ENCODE peak calls at places on chromosome 18, in seven cellular contexts. One of them, this sample, is unnamed. For H3K4me1 and H3K36me3, the result is how much of the 10 kb centered on the place peaks cover.

GRCh38 chr18:9017170-9017899 is 85.2 kb upstream of the NDUFV2 start:
- DNase-seq in tibial artery: peak
- DNase-seq in lung: peak
- DNase-seq in cardiac muscle cell: peak
- DNase-seq in A673: peak
- DNase-seq in CD8-positive, alpha-beta memory T cell: peak
- DNase-seq in fibroblast of lung: peak
- DNase-seq in this sample: peak

GRCh38 chr18:39198376-39198775 is 1632.8 kb upstream of the CELF4 start:
- DNase-seq in fibroblast of lung: peak
- DNase-seq in cardiac muscle cell: no peak
- DNase-seq in CD8-positive, alpha-beta memory T cell: no peak
- DNase-seq in lung: no peak
- DNase-seq in A673: no peak
- DNase-seq in tibial artery: no peak
- DNase-seq in this sample: no peak

GRCh38 chr18:57619881-57620280 is 1.8 kb downstream of the NARS1 start:
- DNase-seq in tibial artery: no peak
- DNase-seq in cardiac muscle cell: no peak
- DNase-seq in lung: no peak
- DNase-seq in fibroblast of lung: peak
- DNase-seq in A673: no peak
- DNase-seq in CD8-positive, alpha-beta memory T cell: no peak
- DNase-seq in this sample: no peak

GRCh38 chr18:37668971-37669747 is 103.6 kb upstream of the CELF4 start:
- DNase-seq in cardiac muscle cell: peak
- DNase-seq in lung: peak
- DNase-seq in A673: no peak
- DNase-seq in fibroblast of lung: no peak
- DNase-seq in tibial artery: no peak
- DNase-seq in CD8-positive, alpha-beta memory T cell: no peak
- DNase-seq in this sample: no peak

GRCh38 chr18:50268022-50268747 is 1.9 kb upstream of the CFAP53 start:
- DNase-seq in lung: peak
- DNase-seq in fibroblast of lung: peak
- DNase-seq in tibial artery: peak
- DNase-seq in cardiac muscle cell: peak
- DNase-seq in CD8-positive, alpha-beta memory T cell: peak
- DNase-seq in A673: peak
- DNase-seq in this sample: peak

GRCh38 chr18:12516049-12516677 is 108.4 kb downstream of the PRELID3A start:
- DNase-seq in fibroblast of lung: no peak
- DNase-seq in lung: no peak
- DNase-seq in CD8-positive, alpha-beta memory T cell: no peak
- DNase-seq in A673: no peak
- DNase-seq in tibial artery: no peak
- DNase-seq in cardiac muscle cell: peak
- DNase-seq in this sample: no peak

GRCh38 chr18:75727479-75727878 is 300.0 kb upstream of the SMIM21 start:
- DNase-seq in fibroblast of lung: peak
- DNase-seq in tibial artery: no peak
- DNase-seq in CD8-positive, alpha-beta memory T cell: no peak
- DNase-seq in A673: peak
- DNase-seq in cardiac muscle cell: peak
- DNase-seq in lung: no peak
- DNase-seq in this sample: no peak

GRCh38 chr18:8696749-8697211 is 8.6 kb upstream of the MTCL1 start:
- DNase-seq in fibroblast of lung: peak
- DNase-seq in A673: peak
- DNase-seq in cardiac muscle cell: peak
- DNase-seq in CD8-positive, alpha-beta memory T cell: peak
- DNase-seq in tibial artery: peak
- DNase-seq in lung: peak
- DNase-seq in this sample: peak

GRCh38 chr18:57627488-57627887 is 5.9 kb upstream of the NARS1 start:
- DNase-seq in CD8-positive, alpha-beta memory T cell: no peak
- DNase-seq in A673: peak
- DNase-seq in fibroblast of lung: peak
- DNase-seq in tibial artery: no peak
- DNase-seq in cardiac muscle cell: peak
- DNase-seq in lung: no peak
- DNase-seq in this sample: no peak

GRCh38 chr18:66334534-66334933 is 269.4 kb downstream of the CDH19 start:
- DNase-seq in tibial artery: no peak
- DNase-seq in CD8-positive, alpha-beta memory T cell: no peak
- DNase-seq in cardiac muscle cell: no peak
- DNase-seq in fibroblast of lung: no peak
- DNase-seq in A673: no peak
- DNase-seq in lung: no peak
- DNase-seq in this sample: no peak

GRCh38 chr18:72898870-72899840 is 31.4 kb upstream of the NETO1 start:
- DNase-seq in fibroblast of lung: no peak
- DNase-seq in tibial artery: no peak
- DNase-seq in CD8-positive, alpha-beta memory T cell: no peak
- DNase-seq in cardiac muscle cell: no peak
- DNase-seq in lung: no peak
- DNase-seq in A673: no peak
- DNase-seq in this sample: no peak

GRCh38 chr18:36532394-36532793 is 234.9 kb downstream of the FHOD3 start:
- DNase-seq in A673: no peak
- DNase-seq in lung: no peak
- DNase-seq in CD8-positive, alpha-beta memory T cell: no peak
- DNase-seq in fibroblast of lung: peak
- DNase-seq in tibial artery: no peak
- DNase-seq in cardiac muscle cell: peak
- DNase-seq in this sample: no peak
- H3K4me1 ChIP-seq in A673: under half
- H3K4me1 ChIP-seq in lung: under half
- H3K4me1 ChIP-seq in CD8-positive, alpha-beta memory T cell: under half
- H3K4me1 ChIP-seq in fibroblast of lung: under half
- H3K4me1 ChIP-seq in tibial artery: under half
- H3K4me1 ChIP-seq in cardiac muscle cell: under half
- H3K4me1 ChIP-seq in this sample: under half

GRCh38 chr18:23838233-23838632 is 149.0 kb downstream of the LAMA3 start:
- DNase-seq in tibial artery: no peak
- DNase-seq in lung: no peak
- DNase-seq in CD8-positive, alpha-beta memory T cell: no peak
- DNase-seq in A673: no peak
- DNase-seq in fibroblast of lung: no peak
- DNase-seq in cardiac muscle cell: peak
- DNase-seq in this sample: no peak

GRCh38 chr18:23833714-23834113 is 144.5 kb downstream of the LAMA3 start:
- DNase-seq in tibial artery: no peak
- DNase-seq in cardiac muscle cell: no peak
- DNase-seq in CD8-positive, alpha-beta memory T cell: no peak
- DNase-seq in lung: no peak
- DNase-seq in fibroblast of lung: no peak
- DNase-seq in A673: no peak
- DNase-seq in this sample: no peak

GRCh38 chr18:23837591-23837990 is 148.3 kb downstream of the LAMA3 start:
- DNase-seq in tibial artery: peak
- DNase-seq in CD8-positive, alpha-beta memory T cell: no peak
- DNase-seq in fibroblast of lung: peak
- DNase-seq in lung: no peak
- DNase-seq in cardiac muscle cell: peak
- DNase-seq in A673: peak
- DNase-seq in this sample: no peak

GRCh38 chr18:23835076-23835475 is 145.8 kb downstream of the LAMA3 start:
- DNase-seq in lung: no peak
- DNase-seq in CD8-positive, alpha-beta memory T cell: no peak
- DNase-seq in cardiac muscle cell: peak
- DNase-seq in tibial artery: no peak
- DNase-seq in A673: no peak
- DNase-seq in fibroblast of lung: no peak
- DNase-seq in this sample: no peak

GRCh38 chr18:23835506-23835905 is 146.3 kb downstream of the LAMA3 start:
- DNase-seq in A673: no peak
- DNase-seq in fibroblast of lung: no peak
- DNase-seq in cardiac muscle cell: peak
- DNase-seq in tibial artery: no peak
- DNase-seq in lung: no peak
- DNase-seq in CD8-positive, alpha-beta memory T cell: no peak
- DNase-seq in this sample: no peak
- H3K36me3 ChIP-seq in A673: under half
- H3K36me3 ChIP-seq in fibroblast of lung: under half
- H3K36me3 ChIP-seq in cardiac muscle cell: under half
- H3K36me3 ChIP-seq in tibial artery: under half
- H3K36me3 ChIP-seq in lung: under half
- H3K36me3 ChIP-seq in CD8-positive, alpha-beta memory T cell: under half
- H3K36me3 ChIP-seq in this sample: under half

GRCh38 chr18:79569720-79570119 is 109.9 kb upstream of the CTDP1 start:
- DNase-seq in fibroblast of lung: no peak
- DNase-seq in A673: no peak
- DNase-seq in tibial artery: no peak
- DNase-seq in cardiac muscle cell: no peak
- DNase-seq in CD8-positive, alpha-beta memory T cell: no peak
- DNase-seq in lung: no peak
- DNase-seq in this sample: no peak
- H3K4me3 ChIP-seq in fibroblast of lung: no peak
- H3K4me3 ChIP-seq in A673: no peak
- H3K4me3 ChIP-seq in tibial artery: no peak
- H3K4me3 ChIP-seq in cardiac muscle cell: no peak
- H3K4me3 ChIP-seq in CD8-positive, alpha-beta memory T cell: no peak
- H3K4me3 ChIP-seq in lung: no peak
- H3K4me3 ChIP-seq in this sample: no peak

GRCh38 chr18:55407774-55408535 is 180.0 kb downstream of the TCF4 start:
- DNase-seq in lung: no peak
- DNase-seq in fibroblast of lung: no peak
- DNase-seq in tibial artery: no peak
- DNase-seq in CD8-positive, alpha-beta memory T cell: no peak
- DNase-seq in cardiac muscle cell: no peak
- DNase-seq in A673: no peak
- DNase-seq in this sample: no peak
- H3K4me1 ChIP-seq in lung: under half
- H3K4me1 ChIP-seq in fibroblast of lung: under half
- H3K4me1 ChIP-seq in tibial artery: under half
- H3K4me1 ChIP-seq in CD8-positive, alpha-beta memory T cell: under half
- H3K4me1 ChIP-seq in cardiac muscle cell: under half
- H3K4me1 ChIP-seq in A673: half or more
- H3K4me1 ChIP-seq in this sample: under half

DNA sequence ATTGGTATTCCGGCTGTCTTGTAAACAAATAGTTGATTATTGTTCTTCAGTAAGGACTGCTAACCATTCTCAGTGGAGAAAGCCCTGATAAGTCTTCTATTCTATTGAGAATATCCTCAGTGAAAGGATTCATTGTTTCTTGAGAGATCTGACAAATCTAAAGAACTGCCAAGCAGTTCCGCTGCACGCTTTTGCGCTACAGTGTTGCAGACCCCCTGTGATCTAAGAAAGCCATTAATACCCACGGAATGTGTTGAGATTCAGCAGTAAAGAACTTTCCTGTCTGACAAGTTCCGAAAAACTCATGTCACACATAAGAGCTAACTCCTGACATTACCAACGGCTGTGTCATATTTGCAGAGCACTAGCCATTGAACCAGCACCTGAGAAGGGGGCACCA is 63.8 kb downstream of the ZNF236 start:
- DNase-seq in lung: no peak
- DNase-seq in CD8-positive, alpha-beta memory T cell: no peak
- DNase-seq in A673: no peak
- DNase-seq in cardiac muscle cell: no peak
- DNase-seq in tibial artery: no peak
- DNase-seq in fibroblast of lung: no peak
- DNase-seq in this sample: no peak
- H3K36me3 ChIP-seq in lung: under half
- H3K36me3 ChIP-seq in CD8-positive, alpha-beta memory T cell: under half
- H3K36me3 ChIP-seq in A673: under half
- H3K36me3 ChIP-seq in cardiac muscle cell: under half
- H3K36me3 ChIP-seq in tibial artery: half or more
- H3K36me3 ChIP-seq in fibroblast of lung: under half
- H3K36me3 ChIP-seq in this sample: under half

DNA sequence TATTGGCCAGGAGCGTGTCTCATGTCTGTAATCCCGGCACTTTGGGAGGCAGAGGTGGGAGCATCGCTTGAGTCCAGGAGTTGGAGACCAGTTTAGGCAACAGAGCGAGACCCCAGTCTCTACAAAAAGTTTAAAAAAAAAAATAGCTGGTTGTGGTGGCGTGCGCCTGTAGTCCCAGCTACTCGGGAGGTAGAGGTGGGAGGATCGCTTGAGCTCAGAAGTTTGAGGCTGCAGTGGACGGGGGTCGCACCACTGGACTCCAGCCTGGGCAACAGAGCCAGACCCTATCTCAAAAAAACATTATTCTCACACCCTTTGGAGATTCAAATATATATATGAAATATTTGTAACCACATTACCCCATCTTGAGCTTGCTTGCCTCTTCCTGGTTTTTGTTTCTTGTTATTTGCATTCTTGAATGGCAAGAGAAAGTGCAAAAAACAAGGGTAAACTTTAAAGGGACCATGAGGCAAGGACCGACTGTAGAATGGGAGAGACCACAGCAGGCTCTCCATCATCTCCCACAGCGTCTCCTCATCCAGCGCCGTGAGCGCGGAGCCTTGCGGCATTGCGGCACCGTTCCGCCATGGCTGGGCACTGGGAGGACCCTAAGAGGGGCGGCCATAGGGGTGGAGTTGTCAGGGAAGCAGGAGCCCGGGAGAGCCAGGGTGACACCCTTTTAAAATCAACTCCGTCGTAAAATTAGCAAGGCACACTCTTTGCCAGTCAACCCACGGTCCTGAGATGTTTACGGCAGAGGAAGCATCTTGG is 1.4 kb downstream of the ELP2 start:
- DNase-seq in cardiac muscle cell: no peak
- DNase-seq in CD8-positive, alpha-beta memory T cell: peak
- DNase-seq in A673: no peak
- DNase-seq in lung: no peak
- DNase-seq in fibroblast of lung: no peak
- DNase-seq in tibial artery: no peak
- DNase-seq in this sample: no peak
- H3K4me3 ChIP-seq in cardiac muscle cell: peak
- H3K4me3 ChIP-seq in CD8-positive, alpha-beta memory T cell: peak
- H3K4me3 ChIP-seq in A673: peak
- H3K4me3 ChIP-seq in lung: no peak
- H3K4me3 ChIP-seq in fibroblast of lung: peak
- H3K4me3 ChIP-seq in tibial artery: peak
- H3K4me3 ChIP-seq in this sample: peak

GRCh38 chr18:63181706-63182105 is 137.9 kb downstream of the BCL2 start:
- DNase-seq in fibroblast of lung: no peak
- DNase-seq in A673: no peak
- DNase-seq in CD8-positive, alpha-beta memory T cell: no peak
- DNase-seq in lung: no peak
- DNase-seq in cardiac muscle cell: no peak
- DNase-seq in tibial artery: no peak
- DNase-seq in this sample: no peak
- H3K4me1 ChIP-seq in fibroblast of lung: under half
- H3K4me1 ChIP-seq in A673: under half
- H3K4me1 ChIP-seq in CD8-positive, alpha-beta memory T cell: under half
- H3K4me1 ChIP-seq in lung: under half
- H3K4me1 ChIP-seq in cardiac muscle cell: under half
- H3K4me1 ChIP-seq in tibial artery: half or more
- H3K4me1 ChIP-seq in this sample: under half

This sample was measured in naive thymus-derived CD4-positive, alpha-beta T cell.